ENCODE peak calls at places on chromosome 2, in nine cellular contexts. O is fibroblast of lung; X is ACHN; D is upper lobe of right lung; S is activated CD8-positive, alpha-beta memory T cell treated with anti-CD3 and anti-CD28 coated beads, Interleukin-2, amount 10 ng/mL, durations not matched to agents 7 days and 5 days; P is T-cell; Q is HEK293T; Y is stromal cell of bone marrow; R is heart left ventricle. T is an unnamed sample.

GRCh38 chr2:195312662-195313061 is 344.4 kb upstream of the SLC39A10 start:
- DNase-seq in O (no peak), Q (no peak), R (no peak), Y (no peak), D (no peak), X (no peak), P (no peak), S (no peak), T (no peak)

GRCh38 chr2:31888550-31888949 is 122.3 kb downstream of the MEMO1 start:
- DNase-seq in P (no peak), Q (no peak), O (peak; percentile 64), X (no peak), S (no peak), D (no peak), Y (no peak), R (no peak), T (no peak)

GRCh38 chr2:70923378-70924015 is 12.2 kb upstream of the ATP6V1B1 start:
- DNase-seq in Y (no peak), P (peak; percentile 19), S (no peak), O (no peak), D (no peak), X (peak; percentile 31), Q (peak; percentile 46), R (no peak), T (no peak)

GRCh38 chr2:33236457-33236856 is 240.0 kb upstream of the RASGRP3 start:
- DNase-seq in D (no peak), O (peak; percentile 68), Q (no peak), P (no peak), Y (no peak), X (no peak), R (no peak), S (no peak), T (no peak)

GRCh38 chr2:54455584-54456525 is at the start of gene SPTBN1:
- DNase-seq in R (peak; percentile 95), S (no peak), X (peak; percentile 88), Y (peak; percentile 81), Q (peak; percentile 88), D (peak; percentile 94), P (no peak), O (peak; percentile 93), T (no peak)

GRCh38 chr2:188345020-188345419 is 53.3 kb downstream of the GULP1 start:
- DNase-seq in D (no peak), X (no peak), O (peak; percentile 31), R (no peak), S (no peak), Q (no peak), P (no peak), Y (no peak), T (no peak)

GRCh38 chr2:132400169-132400900 is 16.3 kb upstream of the GPR39 start:
- DNase-seq in D (no peak), O (peak; percentile 21), R (no peak), Y (peak; percentile 47), S (no peak), P (no peak), Q (no peak), X (no peak), T (no peak)

GRCh38 chr2:224412064-224412921 is 10.4 kb upstream of the FAM124B start:
- DNase-seq in Y (peak; percentile 36), X (peak; percentile 80), O (peak; percentile 48), S (no peak), D (no peak), R (no peak), P (no peak), Q (no peak), T (no peak)

GRCh38 chr2:120308038-120308910 is 37.7 kb upstream of the INHBB start:
- DNase-seq in X (no peak), Q (no peak), O (no peak), Y (peak; percentile 16), S (no peak), D (peak; percentile 57), R (no peak), P (no peak), T (no peak)

GRCh38 chr2:121046335-121046734 is 238.7 kb downstream of the TFCP2L1 start:
- DNase-seq in R (no peak), P (no peak), X (no peak), D (no peak), S (no peak), O (no peak), Q (no peak), Y (peak; percentile 13), T (no peak)

GRCh38 chr2:39164089-39164488 is 43.2 kb upstream of the SOS1 start:
- DNase-seq in X (no peak), S (no peak), Q (no peak), O (no peak), R (no peak), Y (peak; percentile 23), P (no peak), D (no peak), T (no peak)

GRCh38 chr2:44638649-44639048 is 276.9 kb downstream of the CAMKMT start:
- DNase-seq in Q (no peak), S (no peak), R (peak; percentile 32), D (no peak), Y (no peak), O (no peak), X (no peak), P (no peak), T (no peak)

GRCh38 chr2:239772721-239773120 is 252.4 kb downstream of the NDUFA10 start:
- DNase-seq in P (peak; percentile 10), Q (no peak), X (no peak), Y (no peak), O (no peak), R (peak; percentile 7), D (peak; percentile 28), S (no peak), T (no peak)

GRCh38 chr2:64700133-64700809 is 46.6 kb upstream of the SERTAD2 start:
- DNase-seq in Y (peak; percentile 65), D (no peak), Q (no peak), R (no peak), P (no peak), S (no peak), O (peak; percentile 33), X (no peak), T (no peak)

T was measured in iPS DF 19.7.